ENCODE peak calls at places on chromosomes 1 and 21, in seven cellular contexts. T is cardiac fibroblast, V is heart right ventricle, S is prostate gland, O is tibial nerve, I is BE2C, G is bronchial epithelial cell. J is an unnamed sample.

GRCh38 chr1:226654046-226654445 is 85.0 kb downstream of the ITPKB start:
- DNase-seq in T (peak; percentile 74), V (no peak), S (no peak), O (no peak), I (no peak), G (no peak), J (peak; percentile 67)

GRCh38 chr1:57858740-57859139 is 434.9 kb upstream of the DAB1 start:
- DNase-seq in T (no peak), V (no peak), S (no peak), O (no peak), I (no peak), G (no peak), J (no peak)

GRCh38 chr21:38171723-38172344 is 85.0 kb upstream of the KCNJ15 start:
- DNase-seq in T (peak; percentile 57), V (no peak), S (no peak), O (no peak), I (no peak), G (peak; percentile 55), J (peak; percentile 69)

GRCh38 chr1:94304553-94304952 is 67.2 kb upstream of the ARHGAP29 start:
- DNase-seq in T (no peak), V (no peak), S (no peak), O (no peak), I (no peak), G (peak; percentile 91), J (no peak)

GRCh38 chr1:210582186-210582981 is 253.7 kb downstream of the HHAT start:
- DNase-seq in T (no peak), V (no peak), S (no peak), O (no peak), I (peak; percentile 31), G (no peak), J (no peak)

GRCh38 chr1:159600894-159601293 is 13.3 kb downstream of the APCS start:
- DNase-seq in T (no peak), V (no peak), S (no peak), O (no peak), I (no peak), G (no peak), J (no peak)

GRCh38 chr1:16218014-16218673 is 5.7 kb upstream of the ARHGEF19 start:
- DNase-seq in T (no peak), V (no peak), S (no peak), O (no peak), I (no peak), G (no peak), J (no peak)

GRCh38 chr1:12047120-12047876 is 15.8 kb upstream of the TNFRSF8 start:
- DNase-seq in T (no peak), V (no peak), S (no peak), O (no peak), I (no peak), G (no peak), J (peak; percentile 40)

GRCh38 chr1:92484472-92485373 is 2.0 kb downstream of the GFI1 start:
- DNase-seq in T (no peak), V (no peak), S (no peak), O (no peak), I (peak; percentile 8), G (no peak), J (no peak)

GRCh38 chr1:38482080-38482826 is 377.3 kb downstream of the RRAGC start:
- DNase-seq in T (no peak), V (no peak), S (no peak), O (no peak), I (no peak), G (no peak), J (no peak)

GRCh38 chr1:115671176-115672062 is 29.6 kb downstream of the VANGL1 start:
- DNase-seq in T (no peak), V (no peak), S (no peak), O (no peak), I (no peak), G (peak; percentile 95), J (peak; percentile 67)

GRCh38 chr1:41572224-41572623 is 87.7 kb upstream of the EDN2 start:
- DNase-seq in T (no peak), V (no peak), S (no peak), O (no peak), I (no peak), G (no peak), J (no peak)

GRCh38 chr1:100627936-100628335 is 90.0 kb downstream of the GPR88 start:
- DNase-seq in T (no peak), V (no peak), S (no peak), O (no peak), I (no peak), G (no peak), J (peak; percentile 35)

GRCh38 chr1:182676321-182676720 is 8.1 kb downstream of the RGS8 start:
- DNase-seq in T (peak; percentile 49), V (peak; percentile 18), S (no peak), O (no peak), I (no peak), G (no peak), J (no peak)

GRCh38 chr1:11795238-11795890 is 10.4 kb downstream of the MTHFR start:
- DNase-seq in T (no peak), V (no peak), S (no peak), O (no peak), I (no peak), G (no peak), J (no peak)

GRCh38 chr1:107139833-107140702 is 771 bp upstream of the NTNG1 start:
- DNase-seq in T (peak; percentile 29), V (no peak), S (peak; percentile 33), O (no peak), I (peak; percentile 34), G (peak; percentile 60), J (peak; percentile 78)

GRCh38 chr1:228004331-228004871 is 2.4 kb upstream of the WNT3A start:
- DNase-seq in T (peak; percentile 34), V (no peak), S (no peak), O (no peak), I (no peak), G (peak; percentile 35), J (no peak)

GRCh38 chr1:235648407-235648907 is 1.1 kb downstream of the GNG4 start:
- DNase-seq in T (no peak), V (no peak), S (peak; percentile 36), O (no peak), I (peak; percentile 90), G (no peak), J (no peak)

GRCh38 chr1:9121891-9122409 is 7.0 kb downstream of the GPR157 start:
- DNase-seq in T (no peak), V (no peak), S (no peak), O (no peak), I (no peak), G (no peak), J (no peak)

GRCh38 chr1:94399449-94399848 is 18.7 kb upstream of the ABCD3 start:
- DNase-seq in T (no peak), V (no peak), S (no peak), O (no peak), I (no peak), G (no peak), J (no peak)

GRCh38 chr1:33244143-33244808 is 12.0 kb upstream of the ZNF362 start:
- DNase-seq in T (no peak), V (no peak), S (no peak), O (no peak), I (no peak), G (peak; percentile 69), J (peak; percentile 7)

GRCh38 chr1:233394860-233395717 is 67.6 kb downstream of the MAP3K21 start:
- DNase-seq in T (peak; percentile 69), V (peak; percentile 16), S (peak; percentile 15), O (no peak), I (peak; percentile 15), G (peak; percentile 64), J (peak; percentile 70)

GRCh38 chr21:33972539-33972938 is 56.9 kb upstream of the ATP5PO start:
- DNase-seq in T (no peak), V (no peak), S (no peak), O (no peak), I (no peak), G (no peak), J (no peak)

GRCh38 chr21:29943885-29944284 is 4.1 kb upstream of the GRIK1 start:
- DNase-seq in T (no peak), V (no peak), S (no peak), O (no peak), I (no peak), G (peak; percentile 7), J (no peak)

GRCh38 chr1:117959364-117959763 is 29.8 kb downstream of the WDR3 start:
- DNase-seq in T (peak; percentile 36), V (no peak), S (no peak), O (no peak), I (no peak), G (no peak), J (peak; percentile 7)

GRCh38 chr1:240189386-240189989 is 97.8 kb downstream of the FMN2 start:
- DNase-seq in T (peak; percentile 41), V (peak; percentile 14), S (no peak), O (no peak), I (peak; percentile 53), G (peak; percentile 45), J (peak; percentile 66)

GRCh38 chr1:151254217-151255213 is at the start of gene PSMD4:
- DNase-seq in T (peak; percentile 98), V (peak; percentile 96), S (peak; percentile 94), O (peak; percentile 90), I (peak; percentile 95), G (peak; percentile 92), J (peak; percentile 97)
- TF ChIP-seq CTCF in T (no peak), V (no peak), S (no peak), O (peak; percentile 24), I (no peak), G (no peak), J (no peak)

GRCh38 chr1:241423541-241424479 is 66.8 kb upstream of the RGS7 start:
- DNase-seq in T (peak; percentile 4), V (no peak), S (no peak), O (no peak), I (peak; percentile 40), G (no peak), J (peak; percentile 33)
- TF ChIP-seq CTCF in T (peak; percentile 3), V (no peak), S (no peak), O (no peak), I (no peak), G (no peak), J (no peak)

DNA sequence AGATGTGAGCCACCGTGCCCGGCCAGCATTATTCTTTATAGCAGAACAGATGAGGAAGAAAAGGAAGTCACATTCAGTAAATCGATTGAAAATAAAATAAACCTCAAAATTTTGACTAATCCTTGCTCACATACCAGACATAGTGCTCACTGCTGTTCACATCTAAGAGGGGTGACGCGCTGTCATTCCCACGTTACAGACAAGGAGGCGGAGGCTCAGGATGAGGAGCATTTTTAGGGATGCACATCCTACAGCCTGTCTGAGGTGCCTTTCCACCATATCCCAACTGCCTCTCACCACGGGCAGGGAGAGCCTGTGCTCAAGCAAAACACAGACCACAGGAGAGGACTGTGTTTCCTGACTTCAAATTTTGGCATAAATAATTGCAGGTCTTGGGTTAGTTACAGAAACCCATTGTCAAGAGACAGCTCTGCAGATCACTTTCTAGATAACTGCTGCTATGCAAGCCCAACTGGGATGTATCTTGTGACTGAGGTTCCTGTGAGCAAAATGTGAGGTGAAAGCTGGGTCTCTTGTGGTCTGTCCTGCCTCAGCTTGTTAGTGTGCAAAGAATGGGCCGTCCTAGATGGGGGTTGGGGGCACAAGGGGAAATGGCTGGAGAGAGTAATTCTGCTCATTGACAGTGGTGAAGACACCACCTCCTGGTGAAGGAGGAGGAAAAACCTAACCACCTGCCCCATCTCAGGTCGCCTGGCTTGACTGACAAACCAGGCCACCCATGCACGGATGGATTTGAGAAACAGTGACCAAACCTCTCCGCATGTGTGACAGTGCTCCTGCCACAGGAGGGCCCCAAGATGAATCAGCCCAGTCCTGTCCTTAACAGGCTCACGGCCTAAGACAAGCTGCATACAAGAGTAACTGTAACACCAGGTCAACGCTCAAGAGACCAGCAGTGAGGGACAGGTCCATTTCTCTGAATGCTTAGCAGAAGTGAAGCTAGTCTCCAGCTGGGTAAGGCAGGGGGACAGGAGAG is 8.2 kb downstream of the TNN start:
- DNase-seq in T (no peak), V (no peak), S (no peak), O (no peak), I (peak; percentile 27), G (no peak), J (no peak)
- TF ChIP-seq CTCF in T (no peak), V (no peak), S (no peak), O (no peak), I (no peak), G (no peak), J (no peak)

GRCh38 chr1:51014878-51015277 is 44.8 kb downstream of the CDKN2C start:
- DNase-seq in T (no peak), V (no peak), S (no peak), O (no peak), I (no peak), G (no peak), J (no peak)
- TF ChIP-seq CTCF in T (no peak), V (no peak), S (no peak), O (no peak), I (no peak), G (no peak), J (no peak)